ENCODE peak calls at places on chromosome X, in five cellular contexts. O is heart left ventricle, I is fibroblast of lung, F is tibial nerve, J is Karpas-422. Q is an unnamed sample.

GRCh38 chrX:97845451-97845850 is 961.7 kb downstream of the RPA4 start:
- DNase-seq in F (no peak), O (no peak), I (no peak), J (no peak), Q (no peak)

GRCh38 chrX:26915064-26915463 is 548.1 kb downstream of the PPP4R3C start:
- DNase-seq in F (no peak), I (peak), J (no peak), O (no peak), Q (no peak)

GRCh38 chrX:110414679-110415439 is 56.2 kb downstream of the RTL9 start:
- DNase-seq in J (no peak), I (peak), O (no peak), F (no peak), Q (no peak)

GRCh38 chrX:154334496-154334895 is 38.9 kb downstream of the TKTL1 start:
- DNase-seq in O (peak), I (no peak), J (no peak), F (no peak), Q (no peak)

GRCh38 chrX:41542151-41542935 is 95.2 kb downstream of the NYX start:
- DNase-seq in J (no peak), I (peak), O (no peak), F (no peak), Q (no peak)

GRCh38 chrX:152991123-152991522 is 2.8 kb downstream of the PNMA5 start:
- DNase-seq in O (no peak), I (no peak), F (no peak), J (no peak), Q (no peak)

GRCh38 chrX:40105791-40106676 is 8.3 kb upstream of the BCOR start:
- DNase-seq in F (peak), J (peak), O (peak), I (peak), Q (no peak)

GRCh38 chrX:50978920-50979660 is 68.6 kb downstream of the BMP15 start:
- DNase-seq in J (no peak), O (no peak), I (peak), F (no peak), Q (no peak)

GRCh38 chrX:65601530-65602281 is 65.7 kb upstream of the MSN start:
- DNase-seq in F (peak), I (peak), J (no peak), O (peak), Q (no peak)

GRCh38 chrX:49901068-49901467 is 21.3 kb upstream of the CLCN5 start:
- DNase-seq in I (no peak), O (no peak), J (no peak), F (no peak), Q (no peak)

GRCh38 chrX:133630362-133630761 is 215.1 kb upstream of the GPC4 start:
- DNase-seq in O (no peak), F (no peak), J (no peak), I (no peak), Q (no peak)

GRCh38 chrX:11757729-11758399 is at the start of gene MSL3:
- DNase-seq in I (peak), F (peak), O (peak), J (peak), Q (no peak)

GRCh38 chrX:71098951-71099506 is 3.4 kb downstream of the FOXO4 start:
- DNase-seq in O (no peak), J (no peak), F (no peak), I (no peak), Q (no peak)

GRCh38 chrX:118508221-118508620 is 12.6 kb downstream of the DOCK11 start:
- DNase-seq in J (no peak), I (no peak), F (no peak), O (no peak), Q (no peak)

GRCh38 chrX:57822398-57822797 is 87.9 kb downstream of the ZXDA start:
- DNase-seq in I (no peak), J (no peak), F (no peak), O (no peak), Q (no peak)
- H3K4me3 ChIP-seq in I (no peak), J (no peak), F (no peak), O (peak), Q (no peak)

GRCh38 chrX:140503714-140504351 is 1.0 kb downstream of the SOX3 start:
- DNase-seq in F (no peak), O (no peak), I (peak), J (no peak), Q (no peak)
- H3K4me3 ChIP-seq in F (peak), O (peak), I (no peak), J (no peak), Q (peak)

DNA sequence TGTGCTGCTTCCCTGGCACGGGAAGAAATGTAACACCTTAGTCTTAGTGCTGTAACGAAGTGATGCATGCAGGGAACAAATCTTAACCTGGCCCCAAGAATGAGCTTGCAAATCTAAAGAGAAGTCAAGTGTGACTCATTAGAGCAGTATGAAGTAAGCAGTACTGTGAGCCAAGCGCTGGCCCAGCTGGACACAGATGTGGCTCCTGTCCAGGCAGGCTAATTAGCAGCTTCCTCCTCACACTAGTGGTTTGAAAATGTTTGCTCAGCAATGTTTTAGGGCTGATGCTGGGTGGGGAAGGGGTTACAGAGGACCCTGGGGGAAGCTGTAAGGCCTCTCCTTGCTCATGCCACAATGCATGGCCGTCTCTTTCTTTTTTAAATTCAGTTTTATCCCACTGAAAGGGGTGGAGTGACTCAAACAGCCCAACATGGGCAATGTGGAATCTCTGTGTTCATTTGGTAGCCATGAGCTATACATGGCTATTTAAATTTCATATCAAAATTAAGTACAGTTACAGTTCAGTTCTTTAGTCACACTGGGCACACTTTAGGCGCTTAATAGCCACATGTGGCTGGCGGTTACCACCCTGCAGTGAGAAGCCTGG is 48.9 kb downstream of the MAP7D2 start:
- DNase-seq in F (peak), O (peak), I (peak), J (peak), Q (no peak)
- H3K4me3 ChIP-seq in F (no peak), O (no peak), I (no peak), J (peak), Q (no peak)

GRCh38 chrX:47751670-47752069 is 85.0 kb upstream of the ZNF81 start:
- DNase-seq in O (peak), I (peak), F (no peak), J (peak), Q (no peak)

GRCh38 chrX:47749185-47749967 is 87.3 kb upstream of the ZNF81 start:
- DNase-seq in O (no peak), F (no peak), J (no peak), I (peak), Q (no peak)

GRCh38 chrX:47748576-47748975 is 88.1 kb upstream of the ZNF81 start:
- DNase-seq in F (no peak), I (no peak), O (no peak), J (no peak), Q (no peak)

DNA sequence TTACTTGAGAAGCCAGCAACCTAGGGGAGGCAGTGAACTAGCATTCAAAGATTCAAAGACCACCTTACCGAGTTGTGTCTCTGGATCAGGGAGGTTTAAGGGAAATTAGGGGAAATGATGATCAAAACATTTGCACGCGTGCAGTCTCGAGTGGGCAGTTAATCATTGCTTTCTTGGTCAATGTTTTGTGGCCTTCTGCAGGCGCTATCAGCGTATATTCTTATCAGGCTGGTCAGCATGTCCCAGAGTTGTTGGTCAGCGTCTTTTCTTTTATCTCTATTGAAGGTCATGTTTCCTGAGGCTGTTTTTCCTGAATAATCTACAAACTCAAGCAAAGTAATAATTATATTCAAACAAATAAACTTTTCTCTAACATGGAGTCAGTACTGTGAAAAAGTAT is 84.0 kb upstream of the ZNF81 start:
- DNase-seq in F (no peak), I (no peak), O (no peak), J (no peak), Q (no peak)
- H3K4me3 ChIP-seq in F (no peak), I (no peak), O (no peak), J (no peak), Q (no peak)

GRCh38 chrX:119685225-119686066 is 7.5 kb downstream of the SEPTIN6 start:
- DNase-seq in F (peak), J (peak), I (no peak), O (peak), Q (no peak)
- H3K4me3 ChIP-seq in F (no peak), J (peak), I (no peak), O (no peak), Q (no peak)

GRCh38 chrX:28127662-28128061 is 146.4 kb upstream of the DCAF8L1 start:
- DNase-seq in F (no peak), J (no peak), O (no peak), I (peak), Q (no peak)
- H3K4me3 ChIP-seq in F (no peak), J (no peak), O (no peak), I (no peak), Q (no peak)

DNA sequence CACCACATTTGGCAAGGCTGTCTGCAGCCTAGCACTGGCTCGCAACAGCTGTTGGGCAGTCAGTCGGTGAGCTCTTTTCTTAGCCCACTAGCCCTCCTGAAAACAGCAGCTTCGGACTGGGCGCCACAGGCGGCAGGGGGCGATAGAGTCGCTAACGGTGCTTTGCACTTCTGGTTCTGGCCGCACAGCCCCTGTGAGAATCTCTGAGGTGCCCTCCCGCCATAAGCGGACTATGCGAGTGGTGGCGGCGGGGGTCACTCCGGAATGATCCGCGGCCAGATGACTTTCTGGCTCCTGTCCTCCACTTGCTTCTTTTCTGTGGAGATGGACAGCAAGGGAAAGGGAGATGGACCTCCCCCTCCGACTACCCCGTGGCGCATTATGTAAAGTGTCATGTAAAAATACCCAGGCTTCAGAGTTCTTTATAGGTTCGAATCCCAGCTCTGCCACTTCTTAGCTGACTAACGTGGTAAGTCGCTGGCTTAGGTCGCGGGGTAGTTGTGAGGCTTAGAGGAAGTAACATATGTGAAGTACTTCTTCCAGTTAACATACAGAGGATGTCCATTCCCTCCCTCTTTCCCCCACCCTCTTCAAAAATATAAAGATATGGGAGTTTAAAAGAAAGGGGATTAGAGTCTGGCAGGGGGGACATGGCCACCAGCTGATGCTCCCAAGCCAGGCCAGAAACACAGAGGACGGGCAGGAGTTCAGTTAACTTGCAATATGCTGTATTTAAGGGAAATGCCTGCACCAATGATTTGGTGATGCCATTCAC is 11.0 kb downstream of the ARHGAP36 start:
- DNase-seq in F (no peak), O (no peak), J (peak), I (peak), Q (peak)
- H3K4me3 ChIP-seq in F (no peak), O (no peak), J (no peak), I (no peak), Q (no peak)